ENCODE peak calls at places on chromosomes 7 and 10, in five cellular contexts. O is SJSA1; J is osteoblast; W is CD8-positive, alpha-beta T cell; I is T-helper 17 cell. V is an unnamed sample. For H3K9me3, the result is how much of the 10 kb centered on the place peaks cover.

GRCh38 chr10:133335238-133336122 is 1.2 kb downstream of the CALY start:
- DNase-seq in O (no peak), J (peak), W (peak), I (peak), V (no peak)

GRCh38 chr7:23472974-23473847 is 2.9 kb upstream of the IGF2BP3 start:
- DNase-seq in O (peak), J (peak), W (no peak), I (no peak), V (no peak)

GRCh38 chr7:39621261-39621660 is 2.1 kb upstream of the RALA start:
- DNase-seq in O (peak), J (peak), W (no peak), I (no peak), V (no peak)

GRCh38 chr10:78464856-78465221 is 431.2 kb downstream of the RPS24 start:
- DNase-seq in O (no peak), J (no peak), W (no peak), I (no peak), V (no peak)

GRCh38 chr7:139739863-139740597 is 37.8 kb downstream of the HIPK2 start:
- DNase-seq in O (no peak), J (no peak), W (no peak), I (no peak), V (no peak)

GRCh38 chr10:8416755-8417154 is 362.3 kb downstream of the GATA3 start:
- DNase-seq in O (no peak), J (no peak), W (no peak), I (no peak), V (no peak)

GRCh38 chr10:72245949-72246525 is 27.7 kb upstream of the DDIT4 start:
- DNase-seq in O (no peak), J (peak), W (no peak), I (no peak), V (no peak)

GRCh38 chr7:5643280-5643679 is 138.2 kb downstream of the RNF216 start:
- DNase-seq in O (no peak), J (no peak), W (no peak), I (no peak), V (no peak)

GRCh38 chr10:16953270-16953669 is 136.0 kb upstream of the RSU1 start:
- DNase-seq in O (no peak), J (no peak), W (no peak), I (no peak), V (no peak)

GRCh38 chr7:4742852-4743251 is 32.6 kb upstream of the AP5Z1 start:
- DNase-seq in O (no peak), J (no peak), W (no peak), I (no peak), V (no peak)

GRCh38 chr10:11742779-11743298 is 657 bp downstream of the ECHDC3 start:
- DNase-seq in O (no peak), J (no peak), W (no peak), I (no peak), V (no peak)

GRCh38 chr7:71518880-71519279 is 386.9 kb downstream of the GALNT17 start:
- DNase-seq in O (no peak), J (no peak), W (no peak), I (no peak), V (no peak)
- H3K9me3 ChIP-seq in O (under half), J (under half), W (under half), I (under half), V (under half)

DNA sequence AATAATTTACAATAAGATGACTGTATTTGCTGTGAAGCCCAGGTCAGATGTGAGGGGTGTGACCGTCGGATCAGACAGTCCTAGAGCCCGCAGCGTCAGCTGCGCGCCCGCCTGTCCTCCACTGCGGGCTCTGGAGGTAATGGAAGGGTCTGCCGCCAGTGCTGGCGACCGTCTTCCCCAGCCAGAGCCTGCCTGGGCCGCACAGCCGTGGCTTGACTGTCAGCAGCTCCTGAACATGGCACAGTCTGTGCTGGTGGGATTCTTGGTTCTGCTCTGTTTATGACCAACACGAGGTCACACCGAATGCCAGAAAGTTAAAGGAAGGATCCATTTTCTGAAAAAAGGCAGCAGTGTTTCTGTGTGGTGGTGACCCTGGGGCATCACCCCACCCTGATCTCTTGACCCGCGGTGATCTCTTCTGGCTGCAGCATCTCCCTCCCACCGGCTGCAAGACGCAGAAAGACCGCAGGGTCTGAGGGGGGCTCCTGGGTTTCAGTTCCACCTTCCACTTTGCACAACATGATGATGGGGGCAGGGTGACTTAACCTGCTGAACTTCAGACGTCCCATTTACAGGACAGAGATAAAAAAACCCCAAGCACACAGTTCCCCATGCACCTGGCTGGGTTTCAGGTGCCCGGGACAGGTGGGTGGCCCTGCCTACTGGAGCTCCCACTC is 103.7 kb downstream of the DNAJB6 start:
- DNase-seq in O (no peak), J (peak), W (no peak), I (no peak), V (no peak)
- H3K9me3 ChIP-seq in O (under half), J (under half), W (under half), I (under half), V (under half)

DNA sequence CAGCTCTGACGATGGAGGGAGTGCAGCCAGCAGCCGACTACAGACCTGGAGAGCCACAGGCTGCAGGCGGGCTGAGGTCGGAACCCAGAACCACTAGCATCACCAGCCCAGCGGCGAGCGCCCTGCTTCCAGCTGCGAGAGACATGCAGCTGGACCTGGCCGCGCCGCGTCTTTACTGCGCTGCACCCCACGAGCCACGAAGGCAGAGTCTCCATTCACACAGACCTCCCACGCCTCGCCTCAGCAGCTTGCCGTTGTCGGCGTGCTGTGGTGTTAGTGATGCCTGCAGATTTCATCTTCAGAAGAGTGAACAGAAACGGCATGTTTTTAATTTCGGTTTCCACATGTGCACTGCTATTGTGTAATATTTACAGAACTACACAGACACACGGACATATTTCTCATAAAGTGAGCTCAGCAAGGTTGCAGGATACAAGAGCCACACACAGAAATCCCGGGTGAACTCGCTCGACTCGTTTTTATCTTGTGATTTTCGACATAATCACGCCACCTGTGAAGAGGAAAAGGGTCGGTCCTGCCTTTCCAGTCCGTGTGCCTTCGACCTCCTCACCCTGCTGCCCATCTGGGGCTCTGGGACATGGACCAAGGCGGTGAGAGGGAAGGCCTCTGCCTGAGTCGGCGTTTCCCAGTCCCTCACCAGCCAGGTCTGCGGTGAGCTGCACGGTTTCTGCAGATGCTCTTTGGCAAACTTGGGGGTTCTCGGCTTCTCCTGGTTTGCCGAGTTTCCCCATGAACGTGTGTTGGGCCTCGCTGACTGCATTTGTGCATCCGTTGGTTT is 252.2 kb downstream of the ELFN1 start:
- DNase-seq in O (no peak), J (no peak), W (no peak), I (no peak), V (no peak)
- H3K9me3 ChIP-seq in O (under half), J (under half), W (under half), I (under half), V (under half)

GRCh38 chr7:157851501-157852067 is 514.8 kb downstream of the DNAJB6 start:
- DNase-seq in O (no peak), J (no peak), W (peak), I (no peak), V (no peak)
- H3K9me3 ChIP-seq in O (under half), J (under half), W (under half), I (under half), V (under half)

DNA sequence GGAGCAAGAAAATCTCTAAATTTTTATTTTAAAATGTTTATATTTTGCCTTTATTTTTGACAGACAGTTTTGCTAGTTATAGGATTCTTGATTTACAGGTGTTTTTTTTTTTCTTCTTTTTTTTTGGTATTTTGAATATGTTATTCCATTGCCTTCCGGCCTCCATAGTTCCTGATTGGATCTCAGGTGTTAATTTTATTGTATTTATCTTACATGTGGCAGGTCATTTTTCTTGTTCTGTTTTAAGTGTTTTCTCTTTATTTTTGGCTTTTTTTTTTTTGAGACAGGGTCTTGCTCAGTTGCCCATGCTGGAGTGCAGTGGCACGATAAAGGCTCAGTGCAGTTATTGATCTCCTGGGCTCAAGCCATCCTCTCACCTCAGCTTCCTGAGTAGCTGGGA is 73.9 kb downstream of the MLLT10 start:
- DNase-seq in O (no peak), J (no peak), W (no peak), I (no peak), V (no peak)
- H3K9me3 ChIP-seq in O (under half), J (under half), W (under half), I (under half), V (under half)

GRCh38 chr7:137360087-137360679 is 16.6 kb upstream of the PTN start:
- DNase-seq in O (no peak), J (no peak), W (no peak), I (no peak), V (no peak)
- H3K9me3 ChIP-seq in O (under half), J (under half), W (under half), I (under half), V (under half)

GRCh38 chr7:9241826-9242225 is 808.4 kb downstream of the NXPH1 start:
- DNase-seq in O (no peak), J (no peak), W (no peak), I (no peak), V (no peak)
- H3K9me3 ChIP-seq in O (under half), J (under half), W (under half), I (under half), V (under half)

DNA sequence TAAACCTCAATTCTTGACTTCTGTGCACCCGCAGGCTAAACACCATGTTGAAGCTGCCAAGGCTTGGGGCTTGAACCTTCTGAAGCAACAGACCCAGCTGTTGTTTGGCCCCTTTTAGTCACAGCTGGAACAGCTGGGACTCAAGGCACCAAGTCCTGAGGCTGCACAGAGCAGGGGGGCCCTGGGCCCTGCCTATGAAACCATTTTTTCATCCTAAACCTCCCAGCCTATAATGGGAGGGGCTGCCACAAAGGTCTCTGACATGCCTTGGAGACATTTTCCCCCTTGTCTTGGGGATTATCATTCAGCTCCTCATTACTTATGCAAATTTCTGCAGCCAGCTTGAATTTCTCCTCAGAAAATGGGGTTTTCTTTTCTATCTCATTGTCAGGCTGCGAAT is 31.8 kb downstream of the LMBR1 start:
- DNase-seq in O (no peak), J (no peak), W (no peak), I (no peak), V (no peak)
- H3K9me3 ChIP-seq in O (under half), J (under half), W (under half), I (under half), V (under half)

GRCh38 chr7:158192956-158193355 is 394.7 kb downstream of the PTPRN2 start:
- DNase-seq in O (no peak), J (peak), W (no peak), I (no peak), V (no peak)

GRCh38 chr7:158192184-158192835 is 395.3 kb downstream of the PTPRN2 start:
- DNase-seq in O (no peak), J (no peak), W (no peak), I (no peak), V (no peak)

GRCh38 chr7:158191671-158192070 is 396.0 kb downstream of the PTPRN2 start:
- DNase-seq in O (no peak), J (no peak), W (no peak), I (no peak), V (no peak)

GRCh38 chr7:158194365-158194900 is 393.2 kb downstream of the PTPRN2 start:
- DNase-seq in O (no peak), J (no peak), W (no peak), I (no peak), V (no peak)

DNA sequence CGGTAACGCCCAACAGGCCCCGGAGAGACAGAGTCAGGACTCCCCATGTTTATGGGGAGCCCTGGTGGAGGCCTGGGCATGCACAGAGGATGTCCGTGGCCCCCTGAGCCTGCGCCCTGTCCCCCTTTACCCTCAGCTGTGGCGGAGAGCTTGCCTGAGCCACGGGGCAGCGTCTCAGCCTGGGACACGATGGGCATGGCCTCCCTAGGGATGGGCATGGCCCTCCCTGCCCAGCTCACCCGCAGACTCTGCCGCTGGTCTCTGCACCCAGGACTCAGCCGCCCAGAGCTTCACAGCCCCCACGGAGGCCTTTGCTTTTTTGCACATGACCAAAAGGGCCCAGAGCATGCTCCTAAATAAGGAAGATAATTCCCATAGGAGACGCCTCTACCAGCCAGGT is 394.2 kb downstream of the PTPRN2 start:
- DNase-seq in O (no peak), J (peak), W (no peak), I (no peak), V (no peak)
- H3K9me3 ChIP-seq in O (under half), J (under half), W (under half), I (under half), V (under half)